ENCODE peak calls at places on chromosomes 6 and 20, in eight cellular contexts. K is heart left ventricle; B is T-helper 17 cell; R is T-helper 2 cell; Q is activated effector memory CD4-positive, alpha-beta T cell treated with Interleukin-2 at 50 U/mL for 16 hours; F is RWPE2; P is activated CD4-positive, alpha-beta T cell treated with anti-CD3 and anti-CD28 coated beads, Interleukin-2, amount 50 U/mL, for 1 hour; A is RWPE1. Y is an unnamed sample.

GRCh38 chr6:138428943-138429616 is 25.1 kb downstream of the HEBP2 start:
- DNase-seq in K (no peak), B (no peak), R (no peak), Q (no peak), F (no peak), P (no peak), A (peak), Y (peak)

GRCh38 chr20:33727115-33727479 is 4.7 kb upstream of the ZNF341 start:
- DNase-seq in K (no peak), B (no peak), R (no peak), Q (no peak), F (no peak), P (no peak), A (no peak), Y (no peak)

GRCh38 chr6:146905313-146905712 is 298.9 kb upstream of the STXBP5 start:
- DNase-seq in K (peak), B (no peak), R (no peak), Q (no peak), F (peak), P (no peak), A (peak), Y (peak)

GRCh38 chr6:390914-391558 is 516 bp upstream of the IRF4 start:
- DNase-seq in K (no peak), B (no peak), R (no peak), Q (no peak), F (no peak), P (peak), A (no peak), Y (no peak)

GRCh38 chr6:160661129-160661723 is 2.8 kb downstream of the LPA start:
- DNase-seq in K (no peak), B (no peak), R (no peak), Q (no peak), F (no peak), P (no peak), A (no peak), Y (no peak)

GRCh38 chr6:133964052-133964451 is 11.0 kb downstream of the TBPL1 start:
- DNase-seq in K (no peak), B (no peak), R (no peak), Q (no peak), F (no peak), P (no peak), A (peak), Y (peak)

GRCh38 chr6:126944512-126944911 is 174.0 kb upstream of the RSPO3 start:
- DNase-seq in K (no peak), B (no peak), R (no peak), Q (no peak), F (no peak), P (no peak), A (no peak), Y (no peak)

GRCh38 chr20:24002896-24003295 is 14.3 kb upstream of the GGTLC1 start:
- DNase-seq in K (no peak), B (no peak), R (no peak), Q (no peak), F (no peak), P (no peak), A (no peak), Y (no peak)

GRCh38 chr6:144731229-144731628 is 446.1 kb downstream of the UTRN start:
- DNase-seq in K (no peak), B (no peak), R (no peak), Q (no peak), F (no peak), P (no peak), A (no peak), Y (no peak)

GRCh38 chr6:11398451-11399326 is 138.9 kb upstream of the TMEM170B start:
- DNase-seq in K (no peak), B (no peak), R (no peak), Q (no peak), F (no peak), P (no peak), A (no peak), Y (no peak)

GRCh38 chr6:63340351-63340750 is 20.6 kb upstream of the LGSN start:
- DNase-seq in K (no peak), B (no peak), R (no peak), Q (no peak), F (no peak), P (no peak), A (no peak), Y (no peak)

GRCh38 chr20:32828029-32828666 is 8.4 kb downstream of the MAPRE1 start:
- DNase-seq in K (no peak), B (no peak), R (no peak), Q (no peak), F (no peak), P (no peak), A (no peak), Y (peak)

GRCh38 chr20:61561111-61561830 is 309.2 kb downstream of the CDH4 start:
- DNase-seq in K (no peak), B (no peak), R (no peak), Q (no peak), F (no peak), P (no peak), A (no peak), Y (no peak)

GRCh38 chr20:22106308-22106938 is 401.0 kb downstream of the PAX1 start:
- DNase-seq in K (no peak), B (no peak), R (no peak), Q (no peak), F (no peak), P (no peak), A (peak), Y (peak)

GRCh38 chr6:36029464-36029863 is 1.9 kb downstream of the MAPK14 start:
- DNase-seq in K (no peak), B (no peak), R (no peak), Q (no peak), F (no peak), P (no peak), A (no peak), Y (peak)

GRCh38 chr6:2563635-2564034 is 187.1 kb downstream of the MYLK4 start:
- DNase-seq in K (no peak), B (no peak), R (no peak), Q (no peak), F (no peak), P (no peak), A (no peak), Y (peak)

GRCh38 chr6:3334579-3334978 is 75.8 kb downstream of the PSMG4 start:
- DNase-seq in K (no peak), B (no peak), R (no peak), Q (no peak), F (no peak), P (no peak), A (no peak), Y (no peak)

Y was measured in PC-3.